ENCODE peak calls at places on chromosomes 7 and 10, in seven cellular contexts. E is mesendoderm; A is activated naive CD8-positive, alpha-beta T cell treated with anti-CD3 and anti-CD28 coated beads for 36 hours; J is GM19239; U is fibroblast of pulmonary artery; Y is astrocyte of the hippocampus; N is GM03348. Z is an unnamed sample.

GRCh38 chr10:93567277-93568104 is 1.0 kb downstream of the FFAR4 start:
- DNase-seq in E (no peak), A (no peak), J (no peak), U (no peak), Y (no peak), N (no peak), Z (no peak)

GRCh38 chr7:43039346-43039745 is 73.1 kb upstream of the HECW1 start:
- DNase-seq in E (peak; percentile 94), A (no peak), J (no peak), U (no peak), Y (no peak), N (peak; percentile 13), Z (no peak)

GRCh38 chr10:91559750-91560149 is 73.1 kb downstream of the PPP1R3C start:
- DNase-seq in E (no peak), A (no peak), J (no peak), U (no peak), Y (no peak), N (no peak), Z (no peak)

GRCh38 chr10:103592186-103593021 is 98.9 kb downstream of the NEURL1 start:
- DNase-seq in E (peak; percentile 66), A (peak; percentile 43), J (peak; percentile 91), U (peak; percentile 39), Y (peak; percentile 63), N (peak; percentile 84), Z (no peak)

GRCh38 chr7:87028636-87029035 is 30.8 kb downstream of the ELAPOR2 start:
- DNase-seq in E (peak; percentile 23), A (no peak), J (no peak), U (no peak), Y (no peak), N (no peak), Z (no peak)

GRCh38 chr10:105161767-105162166 is 520.7 kb downstream of the SORCS3 start:
- DNase-seq in E (peak; percentile 7), A (no peak), J (no peak), U (no peak), Y (no peak), N (no peak), Z (no peak)

GRCh38 chr7:148433521-148434180 is 156.9 kb upstream of the C7orf33 start:
- DNase-seq in E (no peak), A (no peak), J (no peak), U (no peak), Y (no peak), N (no peak), Z (no peak)

GRCh38 chr7:139114585-139114984 is 5.1 kb upstream of the ZC3HAV1 start:
- DNase-seq in E (no peak), A (no peak), J (no peak), U (no peak), Y (no peak), N (no peak), Z (no peak)

GRCh38 chr10:112689327-112689726 is 242.3 kb downstream of the VTI1A start:
- DNase-seq in E (peak; percentile 64), A (no peak), J (no peak), U (peak; percentile 33), Y (peak; percentile 11), N (peak; percentile 49), Z (no peak)

GRCh38 chr7:80372415-80372814 is 139.4 kb downstream of the GNAT3 start:
- DNase-seq in E (peak; percentile 39), A (no peak), J (no peak), U (peak; percentile 48), Y (peak; percentile 56), N (peak; percentile 41), Z (no peak)

GRCh38 chr10:30529373-30529998 is 95.5 kb downstream of the MAP3K8 start:
- DNase-seq in E (no peak), A (peak; percentile 80), J (no peak), U (no peak), Y (no peak), N (no peak), Z (peak; percentile 20)

GRCh38 chr10:111113961-111114830 is 37.4 kb downstream of the ADRA2A start:
- DNase-seq in E (no peak), A (no peak), J (no peak), U (no peak), Y (peak; percentile 39), N (peak; percentile 77), Z (no peak)

GRCh38 chr10:112265745-112266144 is 17.5 kb upstream of the TECTB start:
- DNase-seq in E (no peak), A (no peak), J (no peak), U (no peak), Y (no peak), N (no peak), Z (no peak)

GRCh38 chr10:23912884-23913401 is 296.0 kb upstream of the KIAA1217 start:
- DNase-seq in E (no peak), A (no peak), J (no peak), U (no peak), Y (no peak), N (no peak), Z (no peak)